ENCODE peak calls at places on chromosomes 16 and 17, in ten cellular contexts. Q, U, R, H, E, I, F, G, D and Z are unnamed samples.
A peak's percentile ranks its signal among the peaks of the same experiment; 100 is the strongest.

GRCh38 chr17:50899559-50900319 is 33.6 kb upstream of the TOB1 start:
- DNase-seq in Q (no peak), U (no peak), R (no peak), H (no peak), E (no peak), I (no peak), F (no peak), G (no peak), D (no peak), Z (no peak)

GRCh38 chr16:17365591-17366298 is 105.0 kb downstream of the XYLT1 start:
- DNase-seq in Q (no peak), U (no peak), R (no peak), H (no peak), E (no peak), I (no peak), F (peak; percentile 66), G (no peak), D (no peak), Z (no peak)

GRCh38 chr17:72699566-72699965 is 392.9 kb downstream of the SLC39A11 start:
- DNase-seq in Q (no peak), U (no peak), R (peak; percentile 32), H (no peak), E (no peak), I (no peak), F (peak; percentile 64), G (no peak), D (no peak), Z (no peak)

GRCh38 chr17:37233001-37233400 is 142.8 kb upstream of the C17orf78 start:
- DNase-seq in Q (no peak), U (no peak), R (no peak), H (no peak), E (no peak), I (no peak), F (no peak), G (no peak), D (peak; percentile 21), Z (no peak)

GRCh38 chr16:31356566-31357323 is 1.8 kb downstream of the ITGAX start:
- DNase-seq in Q (no peak), U (no peak), R (no peak), H (no peak), E (no peak), I (no peak), F (no peak), G (no peak), D (peak; percentile 32), Z (no peak)

GRCh38 chr16:57738844-57739243 is 3.3 kb downstream of the KATNB1 start:
- DNase-seq in Q (no peak), U (no peak), R (no peak), H (no peak), E (no peak), I (no peak), F (no peak), G (no peak), D (no peak), Z (no peak)

GRCh38 chr16:65339062-65339461 is 217.2 kb upstream of the CDH11 start:
- DNase-seq in Q (no peak), U (no peak), R (no peak), H (no peak), E (no peak), I (no peak), F (no peak), G (no peak), D (no peak), Z (no peak)

GRCh38 chr17:81712468-81713003 is 452 bp downstream of the SLC25A10 start:
- DNase-seq in Q (no peak), U (no peak), R (no peak), H (no peak), E (no peak), I (no peak), F (no peak), G (no peak), D (peak; percentile 68), Z (peak; percentile 63)

GRCh38 chr17:4485676-4486646 is 12.7 kb upstream of the SPNS2 start:
- DNase-seq in Q (no peak), U (peak; percentile 53), R (no peak), H (no peak), E (no peak), I (peak; percentile 37), F (no peak), G (peak; percentile 21), D (no peak), Z (no peak)

GRCh38 chr16:68668266-68668665 is 23.2 kb downstream of the CDH3 start:
- DNase-seq in Q (peak; percentile 62), U (no peak), R (no peak), H (no peak), E (no peak), I (peak; percentile 9), F (no peak), G (no peak), D (no peak), Z (no peak)

GRCh38 chr17:31379796-31380195 is 11.7 kb upstream of the RAB11FIP4 start:
- DNase-seq in Q (no peak), U (no peak), R (no peak), H (no peak), E (no peak), I (no peak), F (no peak), G (no peak), D (no peak), Z (no peak)

GRCh38 chr17:51819341-51819740 is 339.2 kb downstream of the CA10 start:
- DNase-seq in Q (no peak), U (no peak), R (no peak), H (no peak), E (no peak), I (no peak), F (no peak), G (no peak), D (no peak), Z (no peak)

GRCh38 chr16:26456074-26456473 is 610.7 kb upstream of the C16orf82 start:
- DNase-seq in Q (no peak), U (no peak), R (no peak), H (no peak), E (no peak), I (no peak), F (no peak), G (no peak), D (no peak), Z (no peak)

GRCh38 chr16:28974007-28974436 is 556 bp upstream of the SPNS1 start:
- DNase-seq in Q (peak; percentile 63), U (no peak), R (peak; percentile 42), H (peak; percentile 59), E (no peak), I (no peak), F (peak; percentile 80), G (no peak), D (peak; percentile 87), Z (peak; percentile 67)

GRCh38 chr17:62718420-62718819 is 89.7 kb downstream of the MARCHF10 start:
- DNase-seq in Q (peak; percentile 86), U (no peak), R (no peak), H (no peak), E (no peak), I (no peak), F (peak; percentile 71), G (no peak), D (no peak), Z (no peak)

GRCh38 chr17:8204761-8205555 is 5.4 kb downstream of the AURKB start:
- DNase-seq in Q (no peak), U (no peak), R (no peak), H (no peak), E (no peak), I (no peak), F (no peak), G (no peak), D (no peak), Z (no peak)

GRCh38 chr17:6831662-6832263 is at the start of gene TEKT1:
- DNase-seq in Q (no peak), U (peak; percentile 85), R (peak; percentile 10), H (peak; percentile 90), E (peak; percentile 49), I (peak; percentile 52), F (peak; percentile 82), G (peak; percentile 27), D (peak; percentile 88), Z (no peak)

GRCh38 chr16:89720859-89721643 is at the start of the genes VPS9D1 and ZNF276:
- DNase-seq in Q (peak; percentile 54), U (peak; percentile 91), R (peak; percentile 70), H (peak; percentile 81), E (peak; percentile 77), I (peak; percentile 87), F (peak; percentile 82), G (peak; percentile 76), D (peak; percentile 85), Z (peak; percentile 79)

GRCh38 chr17:77454560-77455095 is 313.9 kb downstream of the SEC14L1 start:
- DNase-seq in Q (no peak), U (no peak), R (no peak), H (no peak), E (no peak), I (no peak), F (peak; percentile 35), G (no peak), D (no peak), Z (no peak)

GRCh38 chr17:12737740-12738469 is 51.4 kb upstream of the ARHGAP44 start:
- DNase-seq in Q (no peak), U (no peak), R (no peak), H (no peak), E (no peak), I (no peak), F (no peak), G (no peak), D (no peak), Z (no peak)

GRCh38 chr17:60817187-60817586 is 139.5 kb downstream of the BCAS3 start:
- DNase-seq in Q (peak; percentile 49), U (no peak), R (no peak), H (no peak), E (no peak), I (no peak), F (peak; percentile 79), G (no peak), D (no peak), Z (no peak)

GRCh38 chr16:88993006-88993787 is 16.2 kb upstream of the CBFA2T3 start:
- DNase-seq in Q (no peak), U (peak; percentile 47), R (no peak), H (no peak), E (no peak), I (no peak), F (no peak), G (no peak), D (peak; percentile 82), Z (no peak)

GRCh38 chr16:4021070-4021779 is 95.0 kb downstream of the ADCY9 start:
- DNase-seq in Q (no peak), U (peak; percentile 13), R (no peak), H (no peak), E (no peak), I (no peak), F (no peak), G (no peak), D (no peak), Z (peak; percentile 86)

GRCh38 chr17:80811181-80812105 is 180.2 kb upstream of the CHMP6 start:
- DNase-seq in Q (no peak), U (no peak), R (no peak), H (no peak), E (no peak), I (no peak), F (no peak), G (no peak), D (no peak), Z (peak; percentile 13)

GRCh38 chr17:325270-325976 is 27.2 kb downstream of the RPH3AL start:
- DNase-seq in Q (no peak), U (no peak), R (no peak), H (no peak), E (no peak), I (no peak), F (no peak), G (no peak), D (no peak), Z (no peak)

GRCh38 chr17:63930951-63931575 is 1.1 kb downstream of the CD79B start:
- DNase-seq in Q (no peak), U (peak; percentile 79), R (no peak), H (no peak), E (peak; percentile 54), I (peak; percentile 41), F (peak; percentile 17), G (no peak), D (no peak), Z (no peak)

GRCh38 chr17:61323015-61323379 is 76.6 kb upstream of the TBX2 start:
- DNase-seq in Q (no peak), U (no peak), R (no peak), H (no peak), E (no peak), I (no peak), F (peak; percentile 43), G (no peak), D (no peak), Z (no peak)

GRCh38 chr16:87698241-87698640 is 67.5 kb downstream of the KLHDC4 start:
- DNase-seq in Q (no peak), U (no peak), R (no peak), H (no peak), E (no peak), I (no peak), F (no peak), G (no peak), D (no peak), Z (no peak)